ENCODE peak calls at places on chromosomes 16 and 17, in nine cellular contexts. Y is astrocyte of the cerebellum, N is upper lobe of right lung, D is lung, M is AG10803, J is DND-41, T is sigmoid colon, U is thyroid gland, R is suprapubic skin. I is an unnamed sample.

GRCh38 chr16:29320274-29320999 is 86.1 kb downstream of the NPIPB11 start:
- DNase-seq in Y (no peak), N (no peak), D (no peak), M (no peak), J (no peak), T (no peak), U (no peak), R (no peak), I (no peak)

GRCh38 chr16:68238029-68238345 is 2.1 kb upstream of the ESRP2 start:
- DNase-seq in Y (no peak), N (no peak), D (no peak), M (no peak), J (no peak), T (no peak), U (no peak), R (no peak), I (no peak)

GRCh38 chr17:50523208-50523607 is 9.3 kb upstream of the EPN3 start:
- DNase-seq in Y (no peak), N (no peak), D (no peak), M (no peak), J (no peak), T (no peak), U (no peak), R (no peak), I (peak)

GRCh38 chr17:61647044-61647443 is 56.0 kb upstream of the NACA2 start:
- DNase-seq in Y (peak), N (no peak), D (no peak), M (peak), J (no peak), T (no peak), U (no peak), R (no peak), I (no peak)

GRCh38 chr17:36935681-36936454 is 1.4 kb upstream of the LHX1 start:
- DNase-seq in Y (no peak), N (no peak), D (no peak), M (no peak), J (no peak), T (no peak), U (no peak), R (no peak), I (no peak)

GRCh38 chr16:65406076-65406475 is 284.2 kb upstream of the CDH11 start:
- DNase-seq in Y (no peak), N (no peak), D (no peak), M (peak), J (no peak), T (no peak), U (no peak), R (no peak), I (no peak)

GRCh38 chr17:34201767-34202166 is 53.3 kb upstream of the CCL2 start:
- DNase-seq in Y (no peak), N (no peak), D (no peak), M (no peak), J (no peak), T (no peak), U (no peak), R (no peak), I (no peak)

GRCh38 chr17:64775701-64776570 is 113.8 kb upstream of the SMURF2 start:
- DNase-seq in Y (no peak), N (no peak), D (no peak), M (no peak), J (no peak), T (no peak), U (no peak), R (peak), I (no peak)

GRCh38 chr17:43014946-43015519 is 7.2 kb downstream of the VAT1 start:
- DNase-seq in Y (no peak), N (no peak), D (no peak), M (no peak), J (no peak), T (no peak), U (no peak), R (peak), I (no peak)

GRCh38 chr17:8046929-8047768 is 8.3 kb downstream of the ALOX15B start:
- DNase-seq in Y (no peak), N (no peak), D (no peak), M (no peak), J (no peak), T (peak), U (no peak), R (no peak), I (no peak)

GRCh38 chr17:48647103-48647963 is 21.2 kb upstream of the HOXB9 start:
- DNase-seq in Y (no peak), N (no peak), D (no peak), M (peak), J (no peak), T (no peak), U (no peak), R (no peak), I (no peak)

GRCh38 chr17:59601130-59601529 is 18.6 kb upstream of the CLTC start:
- DNase-seq in Y (no peak), N (no peak), D (no peak), M (no peak), J (no peak), T (no peak), U (no peak), R (no peak), I (no peak)

GRCh38 chr17:32396343-32396742 is 46.4 kb downstream of the ZNF207 start:
- DNase-seq in Y (no peak), N (no peak), D (no peak), M (no peak), J (no peak), T (no peak), U (no peak), R (no peak), I (no peak)

GRCh38 chr16:69351309-69352027 is at the start of gene TMED6:
- DNase-seq in Y (no peak), N (no peak), D (no peak), M (no peak), J (no peak), T (no peak), U (no peak), R (no peak), I (no peak)

GRCh38 chr16:75070055-75070841 is 46.3 kb downstream of the LDHD start:
- DNase-seq in Y (no peak), N (no peak), D (no peak), M (peak), J (no peak), T (peak), U (no peak), R (no peak), I (no peak)

GRCh38 chr17:39209317-39210092 is 9.4 kb downstream of the RPL19 start:
- DNase-seq in Y (no peak), N (peak), D (peak), M (peak), J (peak), T (peak), U (peak), R (peak), I (peak)

GRCh38 chr17:59124665-59125064 is 18.0 kb upstream of the TRIM37 start:
- DNase-seq in Y (no peak), N (no peak), D (no peak), M (no peak), J (no peak), T (no peak), U (no peak), R (no peak), I (no peak)

GRCh38 chr17:50872710-50873424 is 6.7 kb upstream of the TOB1 start:
- DNase-seq in Y (peak), N (no peak), D (no peak), M (peak), J (peak), T (peak), U (peak), R (no peak), I (peak)

GRCh38 chr17:19897901-19898300 is 30.2 kb upstream of the ULK2 start:
- DNase-seq in Y (no peak), N (no peak), D (no peak), M (peak), J (no peak), T (no peak), U (no peak), R (no peak), I (peak)

GRCh38 chr17:38608648-38609047 is 2.9 kb upstream of the SRCIN1 start:
- DNase-seq in Y (no peak), N (peak), D (peak), M (no peak), J (no peak), T (no peak), U (peak), R (no peak), I (peak)

GRCh38 chr17:47676510-47676909 is 17.5 kb upstream of the TBKBP1 start:
- DNase-seq in Y (no peak), N (no peak), D (no peak), M (no peak), J (no peak), T (no peak), U (no peak), R (no peak), I (no peak)

GRCh38 chr17:12089809-12090384 is 69.2 kb downstream of the MAP2K4 start:
- DNase-seq in Y (no peak), N (no peak), D (no peak), M (peak), J (no peak), T (no peak), U (no peak), R (no peak), I (peak)

GRCh38 chr16:31403590-31404352 is 10.6 kb downstream of the ITGAD start:
- DNase-seq in Y (no peak), N (no peak), D (no peak), M (no peak), J (no peak), T (no peak), U (no peak), R (no peak), I (no peak)

GRCh38 chr17:5686246-5686645 is 101.9 kb upstream of the NLRP1 start:
- DNase-seq in Y (no peak), N (no peak), D (no peak), M (no peak), J (no peak), T (no peak), U (no peak), R (no peak), I (no peak)

GRCh38 chr17:73592531-73592961 is 51.7 kb downstream of the SDK2 start:
- DNase-seq in Y (no peak), N (no peak), D (no peak), M (peak), J (peak), T (no peak), U (no peak), R (no peak), I (no peak)

GRCh38 chr17:28518132-28518531 is 12.0 kb downstream of the FOXN1 start:
- DNase-seq in Y (no peak), N (no peak), D (no peak), M (no peak), J (no peak), T (no peak), U (no peak), R (no peak), I (no peak)

GRCh38 chr17:21037117-21037803 is 5.6 kb downstream of the USP22 start:
- DNase-seq in Y (no peak), N (no peak), D (no peak), M (no peak), J (no peak), T (no peak), U (no peak), R (no peak), I (no peak)

GRCh38 chr17:26809033-26809432 is 484.9 kb upstream of the WSB1 start:
- DNase-seq in Y (peak), N (no peak), D (no peak), M (peak), J (no peak), T (no peak), U (no peak), R (no peak), I (peak)

GRCh38 chr17:39960406-39961053 is 2.3 kb upstream of the GSDMA start:
- DNase-seq in Y (no peak), N (no peak), D (no peak), M (no peak), J (no peak), T (no peak), U (no peak), R (no peak), I (peak)

GRCh38 chr16:72877374-72878028 is 170.4 kb downstream of the ZFHX3 start:
- DNase-seq in Y (no peak), N (no peak), D (no peak), M (peak), J (peak), T (no peak), U (peak), R (no peak), I (peak)

GRCh38 chr17:11487469-11487868 is 110.8 kb upstream of the DNAH9 start:
- DNase-seq in Y (no peak), N (no peak), D (no peak), M (no peak), J (no peak), T (no peak), U (no peak), R (no peak), I (no peak)

GRCh38 chr16:426906-427249 is 1.4 kb downstream of the RAB11FIP3 start:
- DNase-seq in Y (no peak), N (no peak), D (peak), M (no peak), J (no peak), T (peak), U (no peak), R (no peak), I (no peak)

GRCh38 chr17:50807675-50808074 is 27.7 kb upstream of the WFIKKN2 start:
- DNase-seq in Y (no peak), N (no peak), D (no peak), M (no peak), J (no peak), T (no peak), U (no peak), R (no peak), I (no peak)

GRCh38 chr17:19407601-19408380 is 3.2 kb upstream of the RNF112 start:
- DNase-seq in Y (no peak), N (no peak), D (no peak), M (no peak), J (no peak), T (peak), U (no peak), R (no peak), I (no peak)

GRCh38 chr16:87665193-87665592 is 62.9 kb downstream of the JPH3 start:
- DNase-seq in Y (no peak), N (no peak), D (no peak), M (no peak), J (no peak), T (no peak), U (no peak), R (no peak), I (no peak)

GRCh38 chr17:46270032-46270431 is 24.9 kb upstream of the LRRC37A start:
- DNase-seq in Y (no peak), N (no peak), D (peak), M (no peak), J (no peak), T (no peak), U (no peak), R (no peak), I (no peak)

GRCh38 chr16:50195276-50195675 is 42.2 kb downstream of the TENT4B start:
- DNase-seq in Y (no peak), N (no peak), D (no peak), M (peak), J (no peak), T (no peak), U (no peak), R (no peak), I (peak)

GRCh38 chr17:72222971-72223370 is 102.2 kb downstream of the SOX9 start:
- DNase-seq in Y (no peak), N (no peak), D (no peak), M (no peak), J (no peak), T (no peak), U (no peak), R (no peak), I (no peak)

DNA sequence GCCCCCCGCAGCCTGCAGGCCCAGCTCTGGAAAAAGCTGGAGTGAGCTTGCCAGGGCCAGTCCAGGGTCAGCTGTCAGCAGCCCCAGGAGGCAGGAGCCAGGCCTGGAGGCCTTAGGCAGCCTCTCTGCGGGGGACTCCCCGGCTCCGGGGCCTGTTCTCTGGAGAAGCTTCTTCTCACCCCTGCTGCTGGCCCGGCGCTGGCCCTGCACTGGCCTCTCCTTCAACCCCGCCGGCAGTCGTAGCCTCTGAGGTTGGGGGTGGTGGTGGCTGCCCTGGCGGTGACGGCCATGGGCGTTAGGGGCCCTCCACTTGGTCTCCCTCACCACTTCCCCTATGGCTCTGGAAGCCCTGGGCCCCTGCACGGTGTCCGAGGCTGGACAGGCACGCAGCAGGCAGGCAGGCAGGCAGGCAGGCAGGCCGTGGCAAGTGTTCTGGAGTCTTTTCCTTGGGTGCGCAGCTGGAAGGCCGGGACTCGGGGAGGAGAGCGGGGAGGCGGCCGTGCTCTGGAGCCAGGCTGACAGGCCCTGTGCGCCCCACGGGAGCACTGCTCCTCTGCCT is 2.1 kb downstream of the FOXF1 start:
- DNase-seq in Y (no peak), N (peak), D (no peak), M (no peak), J (no peak), T (peak), U (no peak), R (no peak), I (no peak)
- H3K4me3 ChIP-seq in Y (peak), N (peak), D (peak), M (peak), J (no peak), T (peak), U (no peak), R (no peak), I (no peak)

DNA sequence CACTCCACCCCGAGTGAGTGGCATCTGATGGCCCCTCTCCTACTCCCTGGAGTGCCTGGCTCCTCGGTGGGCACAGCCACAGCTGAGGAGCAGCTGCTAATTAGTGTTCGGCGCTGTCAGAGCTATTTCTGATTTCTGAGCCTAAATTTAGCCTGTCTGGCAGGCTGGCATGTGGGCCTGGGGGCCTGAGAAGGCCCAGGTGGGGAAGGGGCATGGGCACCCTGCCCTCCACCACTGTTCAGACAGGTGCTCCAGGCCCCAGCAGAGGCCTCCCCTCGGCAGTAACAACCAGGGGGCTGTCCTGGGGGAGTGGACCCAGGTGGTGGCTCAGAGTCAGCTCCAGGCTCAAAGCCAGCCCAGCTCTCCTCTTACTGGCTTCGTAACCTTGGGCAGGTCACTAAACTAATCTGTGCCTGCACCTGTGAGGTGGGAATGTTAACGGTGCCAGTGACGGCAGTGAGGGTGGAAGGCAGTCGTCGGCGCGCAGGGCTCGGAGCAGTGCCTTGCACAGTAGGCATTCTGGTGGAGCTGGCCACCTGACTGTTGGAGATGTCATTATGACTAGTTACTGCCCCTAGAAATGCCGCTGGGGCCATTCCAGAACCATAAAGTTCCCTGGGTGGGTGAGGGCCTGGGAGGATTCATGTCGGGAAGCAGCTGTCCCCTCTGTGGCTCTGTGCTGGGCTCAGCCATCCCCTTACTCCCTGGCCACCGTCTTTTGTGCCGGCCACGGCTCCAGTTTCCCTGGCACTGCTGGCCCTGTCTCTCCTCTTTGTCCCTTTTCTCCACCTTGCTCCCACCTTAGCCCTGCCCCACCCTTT is 6.6 kb downstream of the FMNL1 start:
- DNase-seq in Y (no peak), N (no peak), D (no peak), M (no peak), J (no peak), T (no peak), U (no peak), R (no peak), I (no peak)
- TF ChIP-seq CTCF in Y (no peak), N (no peak), D (no peak), M (no peak), J (no peak), T (no peak), U (no peak), R (no peak), I (no peak)

GRCh38 chr17:81603846-81604610 is 32.9 kb downstream of the NPLOC4 start:
- DNase-seq in Y (no peak), N (no peak), D (no peak), M (no peak), J (no peak), T (no peak), U (no peak), R (no peak), I (no peak)
- H3K4me3 ChIP-seq in Y (no peak), N (no peak), D (no peak), M (no peak), J (no peak), T (no peak), U (no peak), R (no peak), I (no peak)

GRCh38 chr17:78174870-78175642 is 6.7 kb downstream of the SYNGR2 start:
- DNase-seq in Y (no peak), N (no peak), D (no peak), M (no peak), J (no peak), T (no peak), U (peak), R (no peak), I (peak)
- TF ChIP-seq CTCF in Y (no peak), N (no peak), D (no peak), M (no peak), J (peak), T (no peak), U (peak), R (no peak), I (peak)

DNA sequence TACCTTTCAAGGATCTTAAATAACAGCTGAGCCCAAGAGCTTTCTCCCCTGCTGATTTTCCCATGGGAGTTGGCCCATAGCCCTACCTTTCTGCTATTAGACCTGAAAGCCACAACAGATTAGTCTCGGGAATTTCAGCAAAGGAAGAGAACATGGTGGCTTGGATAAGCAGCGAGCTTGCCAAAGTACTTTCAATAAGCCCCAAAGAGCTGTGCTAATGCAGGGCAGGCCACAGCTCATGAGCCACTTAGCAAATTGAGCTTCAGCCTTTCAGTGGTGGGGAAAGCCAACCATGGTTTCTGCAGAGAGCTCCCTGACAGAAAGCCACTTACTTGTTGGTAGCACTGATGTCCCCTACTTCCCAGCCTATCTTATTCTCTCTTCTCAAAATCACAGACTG is 217.8 kb upstream of the IRX5 start:
- DNase-seq in Y (no peak), N (no peak), D (no peak), M (no peak), J (no peak), T (no peak), U (no peak), R (no peak), I (no peak)
- H3K4me3 ChIP-seq in Y (no peak), N (no peak), D (no peak), M (no peak), J (no peak), T (no peak), U (no peak), R (no peak), I (no peak)

DNA sequence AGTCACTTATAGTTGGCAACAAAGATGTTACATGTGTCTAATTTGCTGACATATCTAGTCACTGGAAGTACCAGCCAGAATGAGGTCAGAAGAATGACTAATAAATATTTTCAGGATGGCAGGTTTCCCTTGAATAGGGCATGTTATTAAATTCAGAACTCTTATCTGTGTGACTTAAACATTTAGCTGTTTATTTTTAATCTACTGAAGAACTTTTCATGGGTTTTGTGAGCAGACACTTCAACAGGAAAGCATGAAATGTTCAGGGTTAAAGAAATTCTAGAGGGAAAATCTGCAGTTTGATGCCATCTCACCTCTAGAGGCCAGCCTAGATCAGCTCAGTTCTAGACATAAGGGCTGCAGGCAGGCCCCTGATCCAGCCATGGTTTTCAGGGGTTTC is 13.2 kb downstream of the JPT2 start:
- DNase-seq in Y (no peak), N (no peak), D (no peak), M (peak), J (no peak), T (no peak), U (no peak), R (no peak), I (peak)
- TF ChIP-seq CTCF in Y (peak), N (no peak), D (no peak), M (peak), J (no peak), T (no peak), U (no peak), R (no peak), I (peak)